ENCODE peak calls at places on chromosomes 1 and 21, in seven cellular contexts. N, D, F, T, X, M and W are unnamed samples.

GRCh38 chr1:61184035-61184713 is 101.8 kb downstream of the NFIA start:
- DNase-seq in X (no peak), M (no peak), N (no peak), D (no peak), T (no peak), F (no peak), W (peak)

GRCh38 chr1:246199086-246199485 is 308.0 kb downstream of the SMYD3 start:
- DNase-seq in F (no peak), M (no peak), T (no peak), X (no peak), N (peak), D (no peak), W (no peak)

GRCh38 chr1:64320470-64320869 is 117.0 kb downstream of the UBE2U start:
- DNase-seq in T (no peak), M (no peak), N (peak), F (no peak), D (no peak), X (no peak), W (peak)

GRCh38 chr1:72011721-72012120 is 270.6 kb downstream of the NEGR1 start:
- DNase-seq in D (no peak), X (no peak), T (no peak), N (no peak), F (no peak), M (no peak), W (no peak)

GRCh38 chr1:231104917-231105316 is 56.9 kb upstream of the TRIM67 start:
- DNase-seq in D (no peak), X (no peak), N (no peak), M (no peak), T (no peak), F (no peak), W (no peak)

GRCh38 chr1:37650721-37651120 is 16.0 kb upstream of the RSPO1 start:
- DNase-seq in M (no peak), D (no peak), N (no peak), X (no peak), F (no peak), T (no peak), W (no peak)

GRCh38 chr1:186212574-186213224 is 162.4 kb downstream of the TPR start:
- DNase-seq in N (peak), F (peak), M (peak), X (no peak), D (peak), T (peak), W (peak)

GRCh38 chr1:205170532-205171269 is 40.8 kb downstream of the DSTYK start:
- DNase-seq in D (no peak), X (no peak), N (no peak), T (peak), F (no peak), M (no peak), W (no peak)

GRCh38 chr21:34639250-34639649 is 24.3 kb upstream of the RCAN1 start:
- DNase-seq in F (no peak), M (no peak), D (no peak), T (no peak), X (no peak), N (no peak), W (no peak)

GRCh38 chr1:54671985-54672608 is 30.5 kb downstream of the MROH7 start:
- DNase-seq in F (peak), T (peak), N (peak), D (peak), M (peak), X (peak), W (peak)

GRCh38 chr21:35840197-35840799 is 220.0 kb downstream of the SETD4 start:
- DNase-seq in X (no peak), M (peak), T (peak), N (peak), F (no peak), D (peak), W (peak)

GRCh38 chr1:204335085-204335484 is 24.6 kb downstream of the PLEKHA6 start:
- DNase-seq in T (peak), D (no peak), M (no peak), F (no peak), N (no peak), X (no peak), W (no peak)

GRCh38 chr1:231626951-231627614 is 493 bp downstream of the DISC1 start:
- DNase-seq in D (peak), T (peak), X (peak), M (peak), N (peak), F (peak), W (peak)

GRCh38 chr1:21262282-21263051 is 27.8 kb downstream of the ECE1 start:
- DNase-seq in M (no peak), F (peak), X (no peak), N (peak), D (no peak), T (peak), W (peak)

GRCh38 chr1:63794927-63795326 is 21.1 kb downstream of the ROR1 start:
- DNase-seq in T (peak), N (no peak), M (no peak), X (peak), F (peak), D (no peak), W (peak)

GRCh38 chr1:9242338-9242969 is 7.9 kb downstream of the H6PD start:
- DNase-seq in D (no peak), T (no peak), X (no peak), N (no peak), F (no peak), M (no peak), W (no peak)

GRCh38 chr1:33407339-33407738 is 23.6 kb downstream of the PHC2 start:
- DNase-seq in N (no peak), X (no peak), T (no peak), D (no peak), M (no peak), F (no peak), W (no peak)

GRCh38 chr1:32239790-32240139 is 7.3 kb upstream of the FAM167B start:
- DNase-seq in M (no peak), D (no peak), T (no peak), F (no peak), X (no peak), N (no peak), W (no peak)

GRCh38 chr21:35779690-35780570 is 280.4 kb downstream of the SETD4 start:
- DNase-seq in M (no peak), F (no peak), N (peak), D (no peak), X (no peak), T (no peak), W (peak)

GRCh38 chr1:206921772-206922265 is at the start of gene FCMR:
- DNase-seq in N (no peak), T (no peak), M (no peak), X (no peak), D (no peak), F (no peak), W (no peak)

GRCh38 chr1:201774224-201774982 is 54.6 kb upstream of the IPO9 start:
- DNase-seq in M (no peak), X (no peak), F (no peak), N (peak), T (no peak), D (no peak), W (peak)

GRCh38 chr1:9728451-9729295 is 77.1 kb downstream of the PIK3CD start:
- DNase-seq in N (no peak), D (no peak), T (no peak), M (no peak), F (no peak), X (no peak), W (no peak)

GRCh38 chr1:14946567-14947285 is 206.8 kb upstream of the TMEM51 start:
- DNase-seq in T (no peak), M (no peak), N (peak), F (no peak), X (no peak), D (peak), W (peak)

GRCh38 chr1:153217212-153217611 is at the start of gene PRR9:
- DNase-seq in D (no peak), T (peak), F (no peak), N (no peak), X (no peak), M (no peak), W (no peak)

GRCh38 chr1:58165073-58165472 is 381.5 kb downstream of the OMA1 start:
- DNase-seq in X (no peak), M (no peak), D (no peak), F (no peak), N (no peak), T (no peak), W (no peak)

GRCh38 chr1:165828103-165828558 is 717 bp downstream of the UCK2 start:
- DNase-seq in F (peak), X (peak), D (peak), N (peak), M (peak), T (peak), W (peak)

GRCh38 chr1:84253891-84254290 is 47.6 kb upstream of the SAMD13 start:
- DNase-seq in D (no peak), N (peak), T (no peak), X (no peak), M (no peak), F (no peak), W (peak)

GRCh38 chr1:245880754-245881403 is 626.2 kb downstream of the SMYD3 start:
- DNase-seq in T (no peak), M (no peak), D (peak), N (peak), X (no peak), F (no peak), W (peak)

GRCh38 chr1:54230507-54231339 is 30.8 kb downstream of the MRPL37 start:
- DNase-seq in D (peak), F (no peak), N (no peak), X (no peak), T (no peak), M (no peak), W (no peak)

GRCh38 chr1:34929853-34930701 is 627 bp upstream of the DLGAP3 start:
- DNase-seq in T (peak), X (peak), D (no peak), F (peak), M (peak), N (no peak), W (no peak)

GRCh38 chr1:209246660-209247059 is 336.9 kb upstream of the CAMK1G start:
- DNase-seq in F (no peak), X (no peak), M (no peak), T (no peak), N (no peak), D (no peak), W (peak)

GRCh38 chr1:248695451-248696132 is 7.0 kb downstream of the OR14I1 start:
- DNase-seq in F (no peak), T (no peak), D (peak), N (no peak), X (no peak), M (no peak), W (peak)

DNA sequence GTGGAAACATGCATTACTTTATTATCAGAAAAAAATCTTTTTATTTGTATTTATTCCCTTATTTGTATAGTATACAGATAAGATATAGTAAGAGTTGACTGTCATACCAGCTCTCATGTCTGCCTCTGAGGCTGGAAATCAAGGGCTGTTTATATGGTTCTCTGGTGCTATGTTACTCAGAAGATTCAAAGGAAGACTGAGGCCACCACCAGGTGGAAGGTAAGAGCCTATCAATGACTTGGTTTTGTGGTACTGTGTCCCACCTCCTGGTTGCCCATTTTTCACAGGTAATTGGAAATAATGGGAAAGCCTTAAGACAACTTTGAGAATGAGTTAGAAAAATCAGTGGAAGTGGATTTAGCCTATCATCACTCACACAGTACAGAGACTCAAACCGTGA is 342.1 kb downstream of the DSCAM start:
- DNase-seq in M (no peak), N (no peak), X (no peak), D (no peak), T (peak), F (no peak), W (no peak)
- H2AK5ac ChIP-seq in M (no peak), N (no peak), X (no peak), D (no peak), T (no peak), F (no peak), W (no peak)

GRCh38 chr1:26469558-26469957 is 2.7 kb upstream of the HMGN2 start:
- DNase-seq in N (no peak), D (no peak), M (no peak), F (no peak), T (no peak), X (no peak), W (no peak)
- H2AK5ac ChIP-seq in N (no peak), D (no peak), M (no peak), F (no peak), T (no peak), X (no peak), W (no peak)

GRCh38 chr1:95309031-95309459 is 75.0 kb downstream of the RWDD3 start:
- DNase-seq in D (no peak), F (peak), N (peak), X (no peak), T (peak), M (peak), W (peak)

GRCh38 chr1:95311006-95311405 is 77.0 kb downstream of the RWDD3 start:
- DNase-seq in X (no peak), D (no peak), T (no peak), M (no peak), N (no peak), F (no peak), W (no peak)

GRCh38 chr1:95312181-95312580 is 78.2 kb downstream of the RWDD3 start:
- DNase-seq in D (no peak), X (no peak), F (no peak), N (no peak), T (no peak), M (no peak), W (no peak)

GRCh38 chr1:95308276-95308675 is 74.3 kb downstream of the RWDD3 start:
- DNase-seq in F (no peak), T (peak), D (no peak), M (no peak), X (no peak), N (no peak), W (no peak)

DNA sequence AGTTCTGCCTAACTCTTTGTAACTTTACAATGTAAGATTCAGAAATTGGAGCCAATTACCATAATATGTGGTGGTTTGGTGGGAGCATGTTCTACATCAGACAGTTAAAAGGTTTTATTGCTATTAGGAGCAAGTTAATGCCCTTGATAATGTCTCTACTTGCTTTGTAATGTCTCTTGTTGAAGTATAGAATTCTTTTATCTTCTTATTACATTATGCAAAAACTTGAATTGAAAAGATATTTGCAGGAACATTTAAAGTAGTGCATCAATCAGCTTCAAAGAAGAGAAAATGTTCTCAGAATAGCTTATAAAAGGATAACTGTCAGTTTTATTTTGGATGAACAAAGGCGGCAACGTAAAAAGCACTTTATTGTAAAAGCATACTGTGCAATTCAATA is 77.8 kb downstream of the RWDD3 start:
- DNase-seq in F (no peak), D (no peak), N (no peak), T (no peak), M (no peak), X (no peak), W (no peak)
- H2AK5ac ChIP-seq in F (no peak), D (no peak), N (no peak), T (no peak), M (no peak), X (no peak), W (no peak)

GRCh38 chr21:46007498-46007868 is 25.9 kb downstream of the COL6A1 start:
- DNase-seq in M (no peak), T (no peak), N (no peak), X (no peak), D (no peak), F (no peak), W (no peak)
- H2AK5ac ChIP-seq in M (no peak), T (no peak), N (no peak), X (no peak), D (no peak), F (no peak), W (peak)

DNA sequence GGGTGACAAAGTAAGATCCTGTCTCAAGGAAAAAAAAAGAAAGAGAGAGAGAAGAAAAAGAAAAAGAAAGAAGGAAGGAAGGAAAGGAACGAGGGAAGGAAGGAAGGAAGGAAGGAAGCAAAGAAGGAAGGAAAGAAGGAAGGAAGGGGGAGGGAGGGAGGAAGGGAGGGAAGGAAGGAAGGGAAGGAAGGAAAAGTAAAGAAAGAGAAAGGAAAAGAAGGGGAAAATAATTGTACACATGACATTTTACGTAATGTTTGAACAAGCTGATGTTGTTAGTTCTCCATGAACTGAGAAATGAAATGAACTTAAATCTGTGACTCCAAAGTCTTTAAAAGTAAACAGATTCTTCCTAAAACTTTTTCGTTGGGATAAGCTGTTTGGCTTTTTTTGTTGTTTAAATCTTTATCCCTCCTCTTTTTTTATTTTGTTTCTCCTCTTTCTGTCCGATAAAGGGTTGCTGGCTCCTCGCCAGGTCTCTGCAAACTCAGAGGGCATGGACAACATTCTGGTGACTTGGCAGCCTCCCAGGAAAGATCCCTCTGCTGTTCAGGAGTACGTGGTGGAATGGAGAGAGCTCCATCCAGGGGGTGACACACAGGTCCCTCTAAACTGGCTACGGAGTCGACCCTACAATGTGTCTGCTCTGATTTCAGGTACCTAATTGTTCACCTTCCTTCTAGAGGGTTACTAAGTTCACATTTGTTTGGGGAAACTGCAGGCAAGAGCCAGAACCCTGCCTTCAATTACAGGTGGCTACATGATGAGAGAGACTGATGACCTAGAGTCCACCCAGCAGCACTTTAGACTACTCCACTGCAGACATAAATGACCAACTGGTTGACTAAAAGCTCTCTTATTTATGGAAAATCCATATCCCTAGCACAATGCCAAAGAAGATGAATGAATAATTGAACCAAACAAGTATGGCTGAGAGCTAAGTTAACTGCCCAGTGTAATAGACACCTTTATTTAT is 60.0 kb downstream of the IL12RB2 start:
- DNase-seq in N (peak), M (no peak), T (no peak), D (no peak), F (no peak), X (no peak), W (peak)
- H2AK5ac ChIP-seq in N (no peak), M (no peak), T (no peak), D (no peak), F (no peak), X (no peak), W (no peak)

DNA sequence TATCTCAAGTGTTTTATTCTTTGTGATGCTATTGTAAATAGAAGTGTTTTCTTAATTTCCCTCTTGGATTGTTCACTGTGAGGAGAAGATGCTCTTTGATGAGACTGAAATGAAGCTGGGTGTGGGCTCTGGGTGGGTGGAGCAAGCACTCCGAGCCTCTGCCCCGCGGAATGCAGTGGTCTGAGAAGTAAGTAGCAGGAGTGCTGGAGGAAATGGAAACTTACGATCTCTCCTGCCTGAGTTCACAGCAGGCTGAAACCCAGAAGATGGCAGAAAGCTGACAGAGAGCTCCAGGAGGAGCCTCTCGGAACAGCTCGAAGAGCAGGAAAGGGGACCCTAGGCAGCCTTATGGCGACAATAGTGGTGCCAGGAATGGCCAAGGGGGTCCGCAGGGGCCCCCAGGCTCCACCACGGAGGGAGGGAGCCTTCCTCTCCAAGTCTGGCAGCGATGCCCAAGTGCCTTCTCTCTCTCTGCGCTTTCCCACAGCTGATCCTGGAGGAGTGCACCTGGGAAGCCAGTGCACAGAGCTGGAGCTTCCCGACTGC is 126.8 kb upstream of the COL6A1 start:
- DNase-seq in T (peak), F (peak), D (no peak), N (peak), X (no peak), M (no peak), W (peak)
- H2AK5ac ChIP-seq in T (no peak), F (no peak), D (no peak), N (no peak), X (no peak), M (peak), W (peak)